ENCODE peak calls at places on chromosomes 11 and 22, in six cellular contexts. N, Q, V, L, A and T are unnamed samples.

GRCh38 chr22:22362939-22363338 is 118.4 kb downstream of the VPREB1 start:
- DNase-seq in L (no peak), A (no peak), Q (no peak), V (no peak), N (no peak), T (no peak)

GRCh38 chr11:79417069-79417920 is 23.5 kb downstream of the TENM4 start:
- DNase-seq in V (no peak), L (no peak), Q (peak; percentile 61), N (no peak), A (no peak), T (no peak)

GRCh38 chr11:78292109-78292803 is 103.5 kb downstream of the USP35 start:
- DNase-seq in Q (no peak), L (no peak), V (no peak), A (no peak), N (no peak), T (no peak)

GRCh38 chr22:27088026-27088425 is 430.6 kb downstream of the MIAT start:
- DNase-seq in V (peak; percentile 3), A (no peak), Q (no peak), L (no peak), N (no peak), T (no peak)

GRCh38 chr11:111922803-111923202 is 4.1 kb downstream of the C11orf52 start:
- DNase-seq in L (peak; percentile 54), V (peak; percentile 92), Q (peak; percentile 78), N (no peak), A (no peak), T (no peak)

GRCh38 chr11:72534859-72535547 is 100.7 kb upstream of the CLPB start:
- DNase-seq in L (no peak), N (no peak), Q (no peak), A (no peak), V (no peak), T (no peak)

GRCh38 chr11:57315491-57315890 is 9.3 kb downstream of the TNKS1BP1 start:
- DNase-seq in V (peak; percentile 71), A (no peak), N (no peak), Q (no peak), L (no peak), T (peak; percentile 89)

GRCh38 chr11:12179521-12179920 is 69.1 kb downstream of the MICAL2 start:
- DNase-seq in Q (no peak), L (no peak), V (peak; percentile 50), A (no peak), N (no peak), T (no peak)

GRCh38 chr11:125773516-125773915 is 5.1 kb downstream of the PATE2 start:
- DNase-seq in V (no peak), L (no peak), Q (no peak), N (no peak), A (no peak), T (no peak)

GRCh38 chr11:16883179-16883578 is 131.0 kb downstream of the PLEKHA7 start:
- DNase-seq in L (no peak), N (no peak), V (no peak), Q (peak; percentile 88), A (no peak), T (no peak)

GRCh38 chr11:82731691-82732277 is 1.9 kb downstream of the FAM181B start:
- DNase-seq in L (no peak), V (no peak), A (no peak), N (no peak), Q (no peak), T (no peak)
- H3K4me3 ChIP-seq in L (no peak overlapping the region), V (no peak overlapping the region), A (no peak overlapping the region), N (no peak overlapping the region), Q (no peak overlapping the region), T (no peak overlapping the region)

GRCh38 chr22:40183029-40183581 is 5.4 kb downstream of the TNRC6B start:
- DNase-seq in Q (peak; percentile 59), L (peak; percentile 84), A (no peak), V (peak; percentile 80), N (no peak), T (peak; percentile 78)
- H3K4me3 ChIP-seq in Q (no peak overlapping the region), L (no peak overlapping the region), A (peak overlapping the region; percentile 35), V (peak overlapping the region; percentile 12), N (no peak overlapping the region), T (peak overlapping the region; percentile 5)

GRCh38 chr22:17368727-17369552 is at the start of gene CECR2:
- DNase-seq in L (no peak), N (no peak), V (peak; percentile 61), Q (no peak), A (peak; percentile 62), T (no peak)
- H3K4me3 ChIP-seq in L (no peak within 1 kb of the TSS), N (no peak within 1 kb of the TSS), V (no peak within 1 kb of the TSS), Q (no peak within 1 kb of the TSS), A (peak within 1 kb of the TSS; percentile 92), T (no peak within 1 kb of the TSS)

GRCh38 chr11:813037-813436 is 3.3 kb downstream of the RPLP2 start:
- DNase-seq in Q (no peak), L (no peak), N (no peak), A (no peak), V (no peak), T (no peak)
- H3K4me3 ChIP-seq in Q (no peak overlapping the region), L (no peak overlapping the region), N (no peak overlapping the region), A (no peak overlapping the region), V (no peak overlapping the region), T (no peak overlapping the region)

DNA sequence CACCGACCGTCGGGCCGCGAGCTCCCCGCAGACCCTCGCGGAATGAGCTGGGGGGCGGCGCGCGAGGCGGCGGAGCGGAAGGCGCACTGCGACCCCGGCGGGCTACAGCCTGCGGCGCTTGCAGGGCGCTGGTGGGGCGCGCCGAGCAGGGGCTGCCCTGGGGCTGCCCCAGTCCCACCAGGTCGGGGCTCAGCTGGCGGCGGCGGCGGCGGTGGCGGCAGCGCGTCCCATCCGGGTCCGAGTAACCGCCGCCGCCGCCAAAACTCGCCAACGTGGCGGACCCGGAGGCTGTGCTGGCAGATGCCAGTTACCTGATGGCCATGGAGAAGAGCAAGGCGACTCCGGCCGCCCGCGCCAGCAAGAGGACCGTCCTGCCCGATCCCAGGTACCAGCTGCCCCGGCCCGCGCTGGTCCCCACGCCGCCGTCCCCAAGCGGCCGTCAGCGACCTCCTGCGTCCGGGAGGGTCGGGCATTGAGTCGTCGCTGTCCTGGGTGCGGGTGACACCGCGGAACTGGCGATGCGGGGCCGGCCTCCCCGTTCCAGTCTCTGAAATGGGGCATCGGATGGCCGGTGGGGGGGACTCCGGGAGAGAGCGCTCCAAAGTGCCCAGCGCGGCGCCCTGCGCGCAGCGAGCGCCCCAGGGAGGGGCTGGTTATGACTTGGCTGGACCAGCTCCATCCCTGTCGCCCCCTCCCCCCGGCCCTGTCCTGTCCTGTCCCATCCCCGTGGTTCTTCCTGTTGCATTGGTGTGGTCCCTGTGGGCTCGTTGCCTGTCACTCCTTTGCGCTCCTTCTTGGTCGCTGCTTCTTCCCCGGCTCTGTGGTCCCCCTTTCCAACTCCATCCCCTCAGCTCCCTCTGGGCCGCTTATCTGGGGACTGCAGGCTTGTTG is 63.5 kb downstream of the CRYBB2 start:
- DNase-seq in L (no peak), Q (no peak), A (no peak), N (no peak), V (no peak), T (no peak)
- H3K4me3 ChIP-seq in L (no peak overlapping the region), Q (no peak overlapping the region), A (no peak overlapping the region), N (no peak overlapping the region), V (no peak overlapping the region), T (no peak overlapping the region)

GRCh38 chr22:43110927-43111623 is 525 bp downstream of the BIK start:
- DNase-seq in N (peak; percentile 81), V (no peak), A (no peak), L (no peak), Q (no peak), T (no peak)
- H3K4me3 ChIP-seq in N (peak overlapping the region; percentile 27), V (peak overlapping the region; percentile 44), A (peak overlapping the region; percentile 71), L (peak overlapping the region; percentile 24), Q (peak overlapping the region; percentile 78), T (peak overlapping the region; percentile 47)

DNA sequence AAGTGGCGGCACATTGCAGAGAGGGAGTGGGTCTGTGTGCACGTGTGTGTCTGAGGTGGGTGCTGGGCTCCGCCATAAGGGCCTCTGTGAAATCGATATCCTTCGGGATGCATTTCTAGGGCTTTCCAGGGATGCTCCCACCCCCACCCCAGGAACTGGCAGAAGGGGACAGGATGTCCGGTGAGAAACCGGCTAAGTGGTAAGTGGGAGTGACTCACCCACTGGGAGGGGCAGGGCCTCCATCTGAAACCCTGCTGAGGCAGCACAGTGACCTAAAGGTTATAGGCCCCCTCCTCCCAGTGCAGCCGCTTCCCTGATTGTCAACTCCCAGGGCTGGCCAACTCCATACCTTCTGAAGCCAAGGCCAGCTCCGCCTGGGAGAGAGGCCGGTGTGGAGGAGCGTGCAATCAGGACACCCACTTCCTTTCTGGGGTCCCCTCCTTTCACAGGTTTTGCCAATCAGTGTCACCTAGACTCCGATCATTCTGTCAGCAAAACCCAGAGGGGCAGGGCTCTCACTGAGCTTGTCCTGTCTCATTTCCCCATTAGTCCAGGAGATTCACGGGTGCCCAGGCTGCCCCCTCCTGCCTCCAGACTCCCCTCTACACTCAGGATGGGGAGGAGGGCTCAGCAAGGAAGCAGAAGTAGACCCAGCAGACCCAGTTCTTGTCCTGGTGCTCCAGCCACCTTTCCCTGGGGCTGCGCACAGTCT is 44.5 kb downstream of the NECTIN1 start:
- DNase-seq in L (no peak), V (peak; percentile 69), A (no peak), N (no peak), Q (peak; percentile 88), T (peak; percentile 73)
- H3K4me3 ChIP-seq in L (no peak overlapping the region), V (no peak overlapping the region), A (no peak overlapping the region), N (no peak overlapping the region), Q (no peak overlapping the region), T (no peak overlapping the region)

GRCh38 chr11:64060861-64061444 is 25.2 kb downstream of the FLRT1 start:
- DNase-seq in L (no peak), Q (no peak), N (no peak), V (peak; percentile 3), A (peak; percentile 60), T (peak; percentile 73)
- H3K4me3 ChIP-seq in L (peak overlapping the region; percentile 10), Q (peak overlapping the region; percentile 25), N (no peak overlapping the region), V (peak overlapping the region; percentile 52), A (peak overlapping the region; percentile 52), T (peak overlapping the region; percentile 32)